ENCODE peak calls at places on chromosomes 11 and 22, in nine cellular contexts. U is body of pancreas; C is CD8-positive, alpha-beta T cell; F is heart right ventricle; P is upper lobe of right lung; L is HCT116; O is pancreas; I is Panc1; B is HepG2. V is an unnamed sample. For H3K4me1, the result is how much of the 10 kb centered on the place peaks cover.

GRCh38 chr11:126654886-126655806 is 299.7 kb downstream of the ST3GAL4 start:
- ATAC-seq in U (no peak), C (no peak), F (no peak), P (no peak), L (no peak), O (no peak), I (peak), B (no peak), V (no peak)

GRCh38 chr22:42336527-42337227 is 66.2 kb upstream of the TCF20 start:
- ATAC-seq in U (no peak), C (no peak), F (no peak), P (no peak), L (no peak), O (no peak), I (no peak), B (no peak), V (no peak)

GRCh38 chr11:77374108-77374507 is 72.6 kb upstream of the GDPD4 start:
- ATAC-seq in U (no peak), C (no peak), F (no peak), P (no peak), L (peak), O (no peak), I (no peak), B (no peak), V (no peak)

GRCh38 chr11:3006505-3007260 is 14.6 kb upstream of the NAP1L4 start:
- ATAC-seq in U (no peak), C (peak), F (no peak), P (peak), L (peak), O (no peak), I (peak), B (no peak), V (no peak)

GRCh38 chr22:32793604-32794003 is 7.9 kb upstream of the TIMP3 start:
- ATAC-seq in U (no peak), C (no peak), F (no peak), P (no peak), L (no peak), O (no peak), I (no peak), B (no peak), V (no peak)

GRCh38 chr11:119806064-119806915 is 77.3 kb upstream of the NECTIN1 start:
- ATAC-seq in U (no peak), C (no peak), F (peak), P (no peak), L (peak), O (no peak), I (peak), B (peak), V (no peak)

GRCh38 chr11:117950320-117950719 is 21.1 kb upstream of the TMPRSS13 start:
- ATAC-seq in U (no peak), C (peak), F (no peak), P (no peak), L (no peak), O (no peak), I (no peak), B (no peak), V (no peak)

GRCh38 chr11:63623513-63624140 is 9.4 kb upstream of the PLAAT3 start:
- ATAC-seq in U (peak), C (no peak), F (no peak), P (no peak), L (peak), O (peak), I (peak), B (no peak), V (no peak)

GRCh38 chr11:46599340-46600067 is 5.7 kb upstream of the AMBRA1 start:
- ATAC-seq in U (peak), C (no peak), F (peak), P (no peak), L (no peak), O (no peak), I (no peak), B (no peak), V (no peak)

GRCh38 chr22:49413551-49413950 is 414.1 kb downstream of the BRD1 start:
- ATAC-seq in U (no peak), C (no peak), F (no peak), P (no peak), L (no peak), O (no peak), I (no peak), B (no peak), V (no peak)

GRCh38 chr11:91913407-91913806 is 311.2 kb upstream of the FAT3 start:
- ATAC-seq in U (no peak), C (no peak), F (no peak), P (no peak), L (no peak), O (no peak), I (no peak), B (no peak), V (no peak)

GRCh38 chr11:91907225-91907624 is 317.4 kb upstream of the FAT3 start:
- ATAC-seq in U (no peak), C (no peak), F (no peak), P (no peak), L (no peak), O (no peak), I (no peak), B (no peak), V (no peak)

GRCh38 chr11:91912322-91912721 is 312.3 kb upstream of the FAT3 start:
- ATAC-seq in U (no peak), C (no peak), F (no peak), P (no peak), L (no peak), O (no peak), I (no peak), B (no peak), V (no peak)
- H3K4me1 ChIP-seq in U (under half), C (under half), F (under half), P (under half), L (under half), O (under half), I (under half), B (under half), V (under half)

GRCh38 chr11:70129051-70129592 is 51.0 kb downstream of the ANO1 start:
- ATAC-seq in U (no peak), C (no peak), F (no peak), P (no peak), L (no peak), O (no peak), I (no peak), B (no peak), V (no peak)

GRCh38 chr11:70126494-70126893 is 48.4 kb downstream of the ANO1 start:
- ATAC-seq in U (no peak), C (no peak), F (no peak), P (no peak), L (no peak), O (no peak), I (no peak), B (no peak), V (no peak)

GRCh38 chr11:70130636-70131035 is 52.5 kb downstream of the ANO1 start:
- ATAC-seq in U (no peak), C (no peak), F (no peak), P (no peak), L (no peak), O (no peak), I (no peak), B (no peak), V (no peak)

GRCh38 chr11:70127653-70128434 is 49.7 kb downstream of the ANO1 start:
- ATAC-seq in U (no peak), C (no peak), F (no peak), P (no peak), L (no peak), O (no peak), I (no peak), B (no peak), V (no peak)

GRCh38 chr11:70128435-70128906 is 50.4 kb downstream of the ANO1 start:
- ATAC-seq in U (no peak), C (no peak), F (no peak), P (no peak), L (peak), O (no peak), I (peak), B (peak), V (no peak)
- TF ChIP-seq CTCF in U (peak), C (no peak), F (no peak), P (no peak), L (peak), O (no peak), I (no peak), B (peak), V (no peak)

DNA sequence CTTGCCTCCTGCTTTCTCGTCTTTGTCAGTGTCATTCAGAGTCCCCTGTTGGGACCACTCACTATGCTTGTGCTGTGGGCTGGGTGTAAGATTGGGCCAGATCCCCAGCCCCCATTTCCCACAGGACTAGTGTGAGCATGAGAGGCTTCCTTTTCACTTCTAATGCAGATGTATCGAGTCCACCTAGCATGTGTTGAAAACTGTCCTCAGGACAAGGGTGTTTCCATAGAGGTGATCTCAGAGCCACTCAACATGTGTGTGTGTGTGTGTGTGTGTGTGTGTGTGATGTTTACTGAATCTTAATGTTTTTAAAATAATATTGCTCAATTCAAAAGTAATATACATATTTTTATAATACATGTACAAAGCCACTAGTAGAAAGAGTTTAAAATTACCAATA is 11.4 kb upstream of the CD44 start:
- ATAC-seq in U (no peak), C (no peak), F (no peak), P (no peak), L (no peak), O (no peak), I (no peak), B (no peak), V (no peak)
- H3K4me1 ChIP-seq in U (under half), C (under half), F (under half), P (under half), L (under half), O (under half), I (under half), B (under half), V (under half)

DNA sequence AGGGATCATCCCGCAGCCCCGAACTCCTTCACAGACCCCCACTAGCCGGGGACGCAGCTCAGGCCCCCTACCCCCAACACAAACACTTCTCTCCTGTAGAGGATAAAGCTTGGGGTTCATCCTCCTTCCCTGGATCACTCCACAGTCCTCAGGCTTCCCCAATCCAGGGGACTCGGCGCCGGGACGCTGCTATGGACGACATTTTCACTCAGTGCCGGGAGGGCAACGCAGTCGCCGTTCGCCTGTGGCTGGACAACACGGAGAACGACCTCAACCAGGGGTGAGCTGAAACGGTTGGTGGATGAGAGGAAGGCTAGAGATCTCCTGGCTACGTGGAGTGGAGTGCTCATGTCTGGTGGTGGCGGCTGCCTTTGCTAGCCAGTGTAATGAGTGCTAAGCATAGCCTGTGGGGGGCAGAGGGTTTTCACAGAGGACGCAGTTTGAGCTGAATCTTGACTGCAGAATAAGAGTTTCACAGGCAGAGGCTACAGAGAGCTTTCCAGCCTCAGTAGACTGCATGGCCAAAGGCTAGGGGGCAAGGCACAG is 580 bp downstream of the ILK start:
- ATAC-seq in U (peak), C (peak), F (peak), P (peak), L (peak), O (peak), I (peak), B (peak), V (peak)
- TF ChIP-seq CTCF in U (peak), C (peak), F (no peak), P (peak), L (no peak), O (no peak), I (no peak), B (peak), V (no peak)

DNA sequence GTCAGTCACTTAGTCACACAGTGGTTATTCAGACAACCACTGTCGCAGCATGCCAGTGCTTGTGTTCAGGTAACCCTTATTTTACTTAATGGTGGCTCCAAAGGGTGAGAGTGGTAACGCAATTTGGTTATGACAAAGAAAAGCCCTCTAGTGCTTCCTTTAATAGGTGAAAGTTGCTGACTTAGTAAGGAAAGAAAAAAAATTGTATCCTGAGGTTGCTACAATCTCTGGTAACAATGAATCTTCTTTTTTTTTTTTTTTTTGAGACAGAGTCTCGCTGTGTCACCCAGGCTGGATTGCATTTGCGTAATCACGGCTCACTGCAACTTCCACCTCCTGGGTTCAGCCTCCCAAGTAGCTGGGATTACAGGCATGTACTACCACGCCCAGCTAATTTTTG is 64.5 kb downstream of the C11orf91 start:
- ATAC-seq in U (no peak), C (no peak), F (no peak), P (peak), L (no peak), O (no peak), I (no peak), B (no peak), V (no peak)
- H3K4me1 ChIP-seq in U (under half), C (under half), F (under half), P (under half), L (half or more), O (under half), I (under half), B (under half), V (under half)